ENCODE peak calls at places on chromosomes 1 and 21, in nine cellular contexts. M is endothelial cell of umbilical vein, V is tibial nerve, S is HepG2, Q is colonic mucosa, O is A673, U is heart right ventricle, T is small intestine, K is aorta. L is an unnamed sample.

GRCh38 chr1:226603030-226603960 is 54.7 kb downstream of the STUM start:
- DNase-seq in M (peak; percentile 46), V (peak; percentile 85), S (no peak), Q (peak; percentile 53), O (no peak), U (peak; percentile 83), T (peak; percentile 10), K (peak; percentile 82), L (peak; percentile 61)

GRCh38 chr1:60894121-60894520 is 188.2 kb upstream of the NFIA start:
- DNase-seq in M (no peak), V (no peak), S (no peak), Q (peak; percentile 36), O (no peak), U (no peak), T (peak; percentile 79), K (no peak), L (no peak)

GRCh38 chr1:116737020-116737854 is 17.0 kb upstream of the CD2 start:
- DNase-seq in M (peak; percentile 60), V (peak; percentile 36), S (peak; percentile 7), Q (peak; percentile 57), O (peak; percentile 62), U (peak; percentile 36), T (peak; percentile 64), K (no peak), L (no peak)

GRCh38 chr1:93114403-93114802 is 35.3 kb downstream of the MTF2 start:
- DNase-seq in M (no peak), V (no peak), S (peak; percentile 29), Q (no peak), O (no peak), U (no peak), T (peak; percentile 50), K (no peak), L (no peak)

GRCh38 chr1:109732390-109732763 is 8.5 kb downstream of the GSTM3 start:
- DNase-seq in M (no peak), V (no peak), S (no peak), Q (no peak), O (no peak), U (no peak), T (no peak), K (no peak), L (no peak)

GRCh38 chr1:65001238-65001792 is 35.0 kb upstream of the JAK1 start:
- DNase-seq in M (peak; percentile 75), V (peak; percentile 50), S (no peak), Q (peak; percentile 63), O (peak; percentile 95), U (peak; percentile 89), T (no peak), K (peak; percentile 91), L (peak; percentile 87)

GRCh38 chr21:31366825-31367224 is 22.8 kb upstream of the TIAM1 start:
- DNase-seq in M (no peak), V (no peak), S (no peak), Q (no peak), O (peak; percentile 62), U (no peak), T (no peak), K (no peak), L (no peak)

GRCh38 chr1:234722904-234723588 is 113.1 kb upstream of the IRF2BP2 start:
- DNase-seq in M (peak; percentile 21), V (peak; percentile 76), S (peak; percentile 82), Q (peak; percentile 65), O (peak; percentile 44), U (peak; percentile 74), T (no peak), K (peak; percentile 88), L (peak; percentile 82)

GRCh38 chr1:150874455-150875196 is 1.8 kb downstream of the ARNT start:
- DNase-seq in M (peak; percentile 26), V (no peak), S (no peak), Q (no peak), O (no peak), U (no peak), T (no peak), K (no peak), L (no peak)

GRCh38 chr1:190046231-190046630 is 431.4 kb downstream of the BRINP3 start:
- DNase-seq in M (no peak), V (no peak), S (no peak), Q (no peak), O (no peak), U (no peak), T (no peak), K (no peak), L (no peak)

GRCh38 chr1:175278236-175278635 is 85.7 kb upstream of the KIAA0040 start:
- DNase-seq in M (no peak), V (no peak), S (no peak), Q (no peak), O (no peak), U (no peak), T (no peak), K (no peak), L (no peak)

GRCh38 chr1:92784051-92784638 is 763 bp downstream of the EVI5 start:
- DNase-seq in M (peak; percentile 62), V (peak; percentile 29), S (peak; percentile 9), Q (peak; percentile 52), O (peak; percentile 51), U (peak; percentile 27), T (peak; percentile 44), K (no peak), L (peak; percentile 71)

GRCh38 chr1:64934115-64934880 is 32.1 kb downstream of the JAK1 start:
- DNase-seq in M (peak; percentile 36), V (peak; percentile 48), S (peak; percentile 61), Q (no peak), O (peak; percentile 47), U (peak; percentile 39), T (no peak), K (no peak), L (peak; percentile 63)

GRCh38 chr1:32993215-32993566 is 28.6 kb upstream of the RNF19B start:
- DNase-seq in M (no peak), V (no peak), S (no peak), Q (no peak), O (no peak), U (no peak), T (no peak), K (no peak), L (no peak)

GRCh38 chr1:45216200-45216541 is 9.8 kb upstream of the ZSWIM5 start:
- DNase-seq in M (no peak), V (no peak), S (no peak), Q (no peak), O (no peak), U (no peak), T (no peak), K (no peak), L (no peak)

GRCh38 chr1:17233675-17234074 is 15.2 kb upstream of the PADI3 start:
- DNase-seq in M (peak; percentile 73), V (peak; percentile 7), S (no peak), Q (peak; percentile 94), O (peak; percentile 67), U (peak; percentile 13), T (peak; percentile 79), K (no peak), L (peak; percentile 89)
- H3K27me3 ChIP-seq in M (no peaks in the 10 kb centered on the region), V (no peaks in the 10 kb centered on the region), S (peaks cover 17% of the 10 kb centered on the region), Q (no peaks in the 10 kb centered on the region), O (no peaks in the 10 kb centered on the region), U (peaks cover 9% of the 10 kb centered on the region), T (no peaks in the 10 kb centered on the region), K (no peaks in the 10 kb centered on the region), L (no peaks in the 10 kb centered on the region)

GRCh38 chr1:156842618-156843300 is 16.2 kb downstream of the INSRR start:
- DNase-seq in M (no peak), V (no peak), S (no peak), Q (no peak), O (no peak), U (no peak), T (no peak), K (no peak), L (no peak)
- H3K27me3 ChIP-seq in M (peaks cover 48% of the 10 kb centered on the region), V (no peaks in the 10 kb centered on the region), S (peaks cover 45% of the 10 kb centered on the region), Q (peaks cover 39% of the 10 kb centered on the region), O (no peaks in the 10 kb centered on the region), U (peaks cover 81% of the 10 kb centered on the region), T (peaks cover 5% of the 10 kb centered on the region), K (no peaks in the 10 kb centered on the region), L (no peaks in the 10 kb centered on the region)

DNA sequence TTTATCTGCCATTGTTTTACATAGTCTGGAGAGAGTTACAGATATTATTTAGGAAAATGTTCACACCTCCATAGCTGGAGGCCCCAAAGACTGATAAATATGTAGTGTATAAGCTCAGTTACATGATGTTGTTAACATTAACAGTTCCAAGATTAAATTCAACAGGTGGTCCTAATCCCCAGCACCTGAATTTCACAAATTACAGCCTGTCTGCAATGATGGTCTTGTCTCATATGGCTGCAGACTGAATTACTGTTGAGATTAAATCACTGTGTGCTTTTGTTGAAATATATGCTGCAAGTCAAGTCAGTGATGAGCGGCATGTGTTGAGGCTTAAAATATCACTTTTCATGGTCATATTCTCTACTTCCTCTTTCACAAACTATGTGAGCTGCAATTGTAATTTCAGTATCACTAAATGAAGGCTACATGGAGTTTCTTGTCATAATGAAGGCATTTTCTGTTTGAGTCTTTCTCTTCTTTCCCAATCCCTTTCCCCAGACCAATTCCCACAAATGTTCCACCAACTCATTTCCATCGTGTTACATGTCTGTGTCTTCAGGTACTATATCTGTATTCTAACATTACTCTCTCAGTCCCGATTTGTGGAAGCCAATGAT is 4.2 kb downstream of the ST6GALNAC5 start:
- DNase-seq in M (no peak), V (no peak), S (no peak), Q (no peak), O (no peak), U (no peak), T (no peak), K (no peak), L (no peak)
- H3K27me3 ChIP-seq in M (peaks cover 34% of the 10 kb centered on the region), V (no peaks in the 10 kb centered on the region), S (peaks cover 10% of the 10 kb centered on the region), Q (peaks cover 13% of the 10 kb centered on the region), O (peaks cover 53% of the 10 kb centered on the region), U (peaks cover 50% of the 10 kb centered on the region), T (no peaks in the 10 kb centered on the region), K (no peaks in the 10 kb centered on the region), L (no peaks in the 10 kb centered on the region)

GRCh38 chr1:20198296-20198695 is 12.0 kb upstream of the PLA2G2C start:
- DNase-seq in M (no peak), V (no peak), S (no peak), Q (no peak), O (no peak), U (no peak), T (no peak), K (no peak), L (no peak)
- H3K27me3 ChIP-seq in M (peaks cover 7% of the 10 kb centered on the region), V (no peaks in the 10 kb centered on the region), S (peaks cover 20% of the 10 kb centered on the region), Q (no peaks in the 10 kb centered on the region), O (peaks cover 59% of the 10 kb centered on the region), U (peaks cover 21% of the 10 kb centered on the region), T (no peaks in the 10 kb centered on the region), K (no peaks in the 10 kb centered on the region), L (no peaks in the 10 kb centered on the region)